ENCODE peak calls at places on chromosomes 5 and 9, in eight cellular contexts. W is OCI-M1; M is M059J; C is KG1; G is activated T-cell treated with anti-CD3 and anti-CD28 coated beads for 48 hours; J is Ammon's horn; T is substantia nigra; E is stimulated activated CD8-positive, alpha-beta memory T cell treated with anti-CD3 and anti-CD28 coated beads, Interleukin-12 subunit alpha, Interleukin-12 subunit beta, amount 100 ng/mL, for 1 hour. O is an unnamed sample.

GRCh38 chr5:65144136-65144871 is 337.4 kb downstream of the ADAMTS6 start:
- DNase-seq in G (no peak), C (no peak), W (no peak), T (no peak), J (no peak), E (no peak), M (no peak), O (no peak)

GRCh38 chr5:104635216-104635615 is 1072.6 kb upstream of the NUDT12 start:
- DNase-seq in C (no peak), T (no peak), G (no peak), W (peak; percentile 65), E (no peak), M (peak; percentile 37), J (no peak), O (no peak)

GRCh38 chr9:18358325-18358724 is 115.6 kb upstream of the ADAMTSL1 start:
- DNase-seq in T (no peak), M (peak; percentile 29), E (no peak), C (no peak), G (no peak), W (no peak), J (no peak), O (no peak)

GRCh38 chr9:7121664-7122063 is 363.9 kb downstream of the KDM4C start:
- DNase-seq in E (no peak), C (no peak), M (no peak), T (no peak), W (no peak), J (no peak), G (no peak), O (no peak)

GRCh38 chr5:87836696-87837095 is 424.0 kb upstream of the CCNH start:
- DNase-seq in W (peak; percentile 50), M (no peak), J (no peak), G (no peak), E (no peak), T (no peak), C (no peak), O (no peak)

GRCh38 chr9:105126233-105126632 is 118.2 kb upstream of the SLC44A1 start:
- DNase-seq in C (no peak), E (no peak), J (no peak), G (no peak), T (no peak), W (no peak), M (peak; percentile 30), O (no peak)

GRCh38 chr9:99690573-99690972 is 131.1 kb upstream of the NR4A3 start:
- DNase-seq in G (no peak), M (peak; percentile 4), C (no peak), E (no peak), T (peak; percentile 6), J (peak; percentile 72), W (no peak), O (no peak)

GRCh38 chr9:126428524-126429175 is 102.0 kb downstream of the MVB12B start:
- DNase-seq in M (no peak), G (no peak), C (no peak), J (no peak), W (no peak), E (no peak), T (no peak), O (no peak)

GRCh38 chr5:78547731-78548189 is 100.8 kb downstream of the LHFPL2 start:
- DNase-seq in W (no peak), M (no peak), E (no peak), J (no peak), T (no peak), G (no peak), C (no peak), O (no peak)

GRCh38 chr5:157778121-157778805 is 34.8 kb downstream of the LSM11 start:
- DNase-seq in T (no peak), J (no peak), G (no peak), M (peak; percentile 75), W (peak; percentile 42), C (no peak), E (no peak), O (no peak)

GRCh38 chr5:111120911-111121310 is 28.8 kb downstream of the WDR36 start:
- DNase-seq in T (no peak), M (no peak), J (no peak), G (no peak), C (no peak), E (no peak), W (no peak), O (no peak)

GRCh38 chr9:105148328-105149006 is 96.0 kb upstream of the SLC44A1 start:
- DNase-seq in W (peak; percentile 14), C (no peak), E (no peak), M (no peak), J (no peak), G (no peak), T (no peak), O (no peak)

GRCh38 chr5:43704243-43704642 is 101.3 kb downstream of the NNT start:
- DNase-seq in E (no peak), G (no peak), W (no peak), T (no peak), J (no peak), C (no peak), M (no peak), O (no peak)